ENCODE peak calls at places on chromosomes 11 and 22, in four cellular contexts. W is keratinocyte, L is Panc1, P is GM23248. B is an unnamed sample.

GRCh38 chr11:44258839-44259420 is 51.0 kb downstream of the ALX4 start:
- DNase-seq in L (no peak), P (no peak), W (no peak), B (no peak)

GRCh38 chr11:101442936-101443521 is 140.8 kb downstream of the TRPC6 start:
- DNase-seq in W (no peak), L (no peak), P (peak; percentile 41), B (no peak)

GRCh38 chr11:71284525-71285092 is 32.2 kb upstream of the SHANK2 start:
- DNase-seq in W (no peak), P (no peak), L (no peak), B (no peak)

GRCh38 chr22:45246060-45246985 is 5.6 kb upstream of the KIAA0930 start:
- DNase-seq in L (peak; percentile 71), W (peak; percentile 90), P (peak; percentile 95), B (peak; percentile 92)

GRCh38 chr11:134036484-134037092 is 32.3 kb upstream of the JAM3 start:
- DNase-seq in L (no peak), W (no peak), P (peak; percentile 55), B (no peak)

GRCh38 chr22:30926706-30927105 is 41.9 kb downstream of the MORC2 start:
- DNase-seq in W (no peak), P (no peak), L (no peak), B (no peak)

GRCh38 chr11:47514825-47515647 is 37.9 kb downstream of the CELF1 start:
- DNase-seq in W (peak; percentile 61), P (peak; percentile 89), L (no peak), B (no peak)

GRCh38 chr11:126140106-126140931 is 71.1 kb downstream of the RPUSD4 start:
- DNase-seq in P (peak; percentile 59), L (no peak), W (no peak), B (no peak)

GRCh38 chr11:114261791-114262190 is 34.4 kb upstream of the NNMT start:
- DNase-seq in W (no peak), L (no peak), P (no peak), B (no peak)

GRCh38 chr22:27323646-27324045 is 477.9 kb downstream of the MN1 start:
- DNase-seq in P (no peak), L (no peak), W (no peak), B (no peak)

GRCh38 chr11:47946682-47947575 is 33.4 kb upstream of the PTPRJ start:
- DNase-seq in L (peak; percentile 79), W (peak; percentile 63), P (peak; percentile 98), B (peak; percentile 87)

GRCh38 chr22:44344407-44344806 is 31.7 kb upstream of the SHISAL1 start:
- DNase-seq in P (no peak), W (no peak), L (no peak), B (no peak)

GRCh38 chr11:79018371-79018849 is 422.4 kb downstream of the TENM4 start:
- DNase-seq in W (no peak), P (peak; percentile 80), L (no peak), B (no peak)

GRCh38 chr11:3137486-3138177 is 27.5 kb downstream of the OSBPL5 start:
- DNase-seq in W (no peak), L (no peak), P (no peak), B (no peak)

GRCh38 chr11:2928605-2929510 is at the start of gene PHLDA2:
- DNase-seq in L (no peak), P (peak; percentile 92), W (peak; percentile 84), B (no peak)

GRCh38 chr11:75103380-75104026 is 6.8 kb upstream of the OR2AT4 start:
- DNase-seq in W (no peak), P (peak; percentile 83), L (no peak), B (no peak)

GRCh38 chr11:67410984-67411784 is 4.3 kb upstream of the CARNS1 start:
- DNase-seq in L (no peak), P (no peak), W (no peak), B (no peak)

GRCh38 chr11:43681543-43681942 is 1.0 kb downstream of the HSD17B12 start:
- DNase-seq in P (peak; percentile 52), W (no peak), L (no peak), B (no peak)

DNA sequence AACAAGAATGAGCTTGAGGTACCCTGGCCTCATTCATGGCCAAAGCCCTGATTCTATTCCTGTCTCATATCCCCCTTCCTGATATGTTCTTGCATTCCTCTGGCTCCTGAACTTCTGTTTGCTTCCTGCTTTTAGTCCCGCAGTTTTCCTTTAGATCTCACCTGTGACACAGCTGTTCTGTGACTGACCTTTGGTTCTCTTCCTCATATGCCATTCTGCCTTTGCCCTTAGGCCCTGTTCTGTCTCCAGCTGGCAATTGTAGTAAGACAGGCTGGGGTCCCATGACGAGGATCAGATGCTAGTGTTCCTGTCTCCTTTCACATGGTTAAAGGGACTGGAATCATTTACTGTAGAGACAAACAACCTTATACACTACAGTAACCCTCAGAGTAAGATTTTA is 59.0 kb upstream of the PDE3B start:
- DNase-seq in L (no peak), W (no peak), P (no peak), B (no peak)
- H3K27ac ChIP-seq in L (no peak overlapping the region), W (no peak overlapping the region), P (no peak overlapping the region), B (no peak overlapping the region)

GRCh38 chr22:28940441-28940840 is 57.1 kb downstream of the ZNRF3 start:
- DNase-seq in L (no peak), P (no peak), W (no peak), B (no peak)

GRCh38 chr22:28942333-28942732 is 59.0 kb downstream of the ZNRF3 start:
- DNase-seq in L (no peak), W (no peak), P (no peak), B (no peak)

GRCh38 chr22:28939932-28940331 is 56.6 kb downstream of the ZNRF3 start:
- DNase-seq in L (no peak), W (no peak), P (no peak), B (no peak)

GRCh38 chr22:28943501-28943879 is 60.1 kb downstream of the ZNRF3 start:
- DNase-seq in L (no peak), W (no peak), P (no peak), B (no peak)

DNA sequence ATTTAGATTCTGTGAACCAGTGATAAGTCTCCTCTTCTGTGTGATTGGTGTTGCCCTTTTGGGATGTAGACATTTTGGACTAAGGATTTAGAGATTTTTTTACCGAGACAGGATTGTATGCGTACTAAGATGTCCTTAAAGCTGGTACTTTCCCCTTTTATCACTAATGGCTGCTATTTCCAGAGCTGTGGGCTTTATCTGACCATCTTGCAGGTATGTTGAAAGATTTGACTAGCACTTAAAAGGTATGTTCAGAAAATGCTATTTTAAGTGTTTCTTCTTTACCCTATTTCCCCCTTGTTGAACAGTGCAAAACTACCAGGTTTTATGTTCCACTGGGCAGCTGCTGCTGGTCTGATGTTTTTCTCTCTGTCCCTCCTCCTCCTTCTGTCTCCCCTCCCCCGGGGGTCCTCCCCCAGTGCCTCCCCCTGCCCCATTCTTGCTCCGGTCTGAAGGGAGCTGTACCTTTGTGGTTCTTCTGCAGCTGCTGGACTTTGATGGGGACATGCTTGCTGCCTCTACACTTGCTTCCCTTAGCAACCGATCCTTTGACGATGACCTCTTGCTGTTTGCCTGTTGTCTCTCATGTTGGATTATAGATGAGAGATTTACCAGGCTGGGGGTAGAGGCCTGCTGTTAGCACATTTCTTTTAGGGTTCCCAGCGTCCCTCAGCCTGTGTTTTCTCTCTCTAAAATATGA is 59.6 kb downstream of the ZNRF3 start:
- DNase-seq in L (no peak), W (no peak), P (no peak), B (no peak)
- H3K27ac ChIP-seq in L (no peak overlapping the region), W (no peak overlapping the region), P (no peak overlapping the region), B (no peak overlapping the region)

DNA sequence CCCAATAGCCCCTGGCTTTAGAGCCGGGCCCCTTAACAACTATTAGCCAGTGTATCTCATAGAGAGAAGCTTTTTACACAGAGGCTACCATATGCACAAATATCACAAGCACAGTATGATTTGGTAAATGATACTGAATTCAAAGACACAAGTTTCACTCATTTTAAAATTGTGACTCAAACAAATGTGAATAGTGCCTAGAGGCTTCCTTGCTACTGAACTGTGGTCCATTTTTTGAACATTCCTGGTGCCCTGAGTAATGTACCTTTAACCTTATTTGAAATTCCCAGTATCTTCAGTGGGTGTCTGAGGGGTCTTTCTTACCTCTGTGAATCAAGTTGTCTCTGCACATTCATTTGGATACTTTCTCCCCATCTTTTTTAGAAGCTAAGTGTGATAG is 156.2 kb downstream of the MAML2 start:
- DNase-seq in P (peak; percentile 41), L (no peak), W (no peak), B (no peak)
- H3K27ac ChIP-seq in P (peak overlapping the region; percentile 95), L (no peak overlapping the region), W (peak overlapping the region; percentile 24), B (peak overlapping the region; percentile 73)

GRCh38 chr22:19892925-19893324 is 38.3 kb upstream of the GNB1L start:
- DNase-seq in L (no peak), W (no peak), P (no peak), B (no peak)

GRCh38 chr22:19895160-19895849 is 40.6 kb upstream of the GNB1L start:
- DNase-seq in P (no peak), L (no peak), W (no peak), B (no peak)

GRCh38 chr22:19892249-19892879 is 37.7 kb upstream of the GNB1L start:
- DNase-seq in P (no peak), L (no peak), W (no peak), B (no peak)

GRCh38 chr22:19891350-19892248 is 36.9 kb upstream of the GNB1L start:
- DNase-seq in P (peak; percentile 92), W (peak; percentile 46), L (no peak), B (peak; percentile 43)

DNA sequence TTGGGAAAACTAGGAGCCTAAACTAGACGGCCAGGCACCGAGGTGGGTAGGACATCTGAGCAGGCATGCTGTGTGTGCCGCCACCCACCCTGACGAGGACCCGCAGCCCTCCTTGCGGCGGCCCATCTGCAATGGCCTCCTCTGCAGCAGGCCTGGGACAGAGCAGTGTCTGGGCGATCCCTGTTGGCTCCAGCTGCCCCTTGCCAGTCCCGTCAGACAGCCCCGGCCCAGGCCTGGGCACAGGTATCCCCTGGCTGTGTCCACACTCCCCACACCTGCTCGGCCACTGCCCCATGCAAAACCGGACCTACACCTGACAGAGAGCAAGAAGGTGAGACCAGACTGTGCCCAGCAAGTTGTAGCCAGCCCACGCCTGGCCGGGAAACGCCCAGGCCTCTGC is 38.7 kb upstream of the GNB1L start:
- DNase-seq in P (no peak), L (no peak), W (no peak), B (no peak)
- H3K27ac ChIP-seq in P (no peak overlapping the region), L (peak overlapping the region; percentile 84), W (no peak overlapping the region), B (no peak overlapping the region)

GRCh38 chr11:20013346-20014066 is 146.8 kb downstream of the DBX1 start:
- DNase-seq in W (no peak), L (no peak), P (no peak), B (no peak)

GRCh38 chr11:20015101-20015500 is 145.2 kb downstream of the DBX1 start:
- DNase-seq in W (no peak), P (no peak), L (no peak), B (no peak)

GRCh38 chr11:20016526-20016925 is 143.7 kb downstream of the DBX1 start:
- DNase-seq in W (no peak), P (no peak), L (no peak), B (no peak)

GRCh38 chr11:20015529-20016427 is 144.5 kb downstream of the DBX1 start:
- DNase-seq in W (no peak), P (no peak), L (no peak), B (no peak)

DNA sequence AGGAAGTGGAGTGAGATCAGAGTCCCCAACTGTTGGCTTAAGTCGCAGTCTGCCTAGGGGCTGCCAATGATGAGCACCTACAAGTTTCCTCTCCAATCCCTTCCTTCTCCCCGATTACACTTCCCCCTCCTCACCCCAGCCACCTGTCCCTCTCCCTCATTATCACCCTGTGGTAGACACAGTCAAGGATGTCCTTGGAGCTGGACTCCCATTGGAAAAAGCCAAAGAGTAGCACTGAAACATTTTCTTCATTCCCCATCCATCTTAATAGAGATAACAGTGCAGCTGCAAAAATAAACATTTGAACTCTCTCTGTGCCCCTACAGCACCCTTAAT is 146.2 kb downstream of the DBX1 start:
- DNase-seq in L (no peak), P (no peak), W (no peak), B (no peak)
- H3K27ac ChIP-seq in L (no peak overlapping the region), P (no peak overlapping the region), W (no peak overlapping the region), B (peak overlapping the region; percentile 31)

B was measured in epithelial cell of prostate.